ENCODE peak calls at places on chromosomes 5 and 9, in eight cellular contexts. P is uterus, S is neural progenitor cell, M is astrocyte, D is H9, X is colonic mucosa, Q is IMR-90, E is testis. B is an unnamed sample. For H3K27me3, the result is how much of the 10 kb centered on the place peaks cover.

GRCh38 chr5:72654231-72654630 is 147.0 kb upstream of the ZNF366 start:
- DNase-seq in P (no peak), S (no peak), M (no peak), D (no peak), X (no peak), Q (no peak), E (no peak), B (peak)

GRCh38 chr5:134125195-134126015 is 10.9 kb downstream of the TCF7 start:
- DNase-seq in P (peak), S (no peak), M (peak), D (no peak), X (no peak), Q (peak), E (peak), B (no peak)

GRCh38 chr5:179279347-179280094 is 65.7 kb downstream of the ADAMTS2 start:
- DNase-seq in P (no peak), S (no peak), M (no peak), D (no peak), X (no peak), Q (no peak), E (no peak), B (no peak)

GRCh38 chr9:91711755-91712591 is 238.1 kb downstream of the ROR2 start:
- DNase-seq in P (no peak), S (no peak), M (peak), D (no peak), X (no peak), Q (peak), E (peak), B (no peak)

GRCh38 chr5:152271420-152271819 is 133.7 kb downstream of the NMUR2 start:
- DNase-seq in P (no peak), S (peak), M (no peak), D (peak), X (no peak), Q (no peak), E (peak), B (peak)

GRCh38 chr5:32780508-32780919 is 69.4 kb downstream of the NPR3 start:
- DNase-seq in P (no peak), S (no peak), M (peak), D (no peak), X (no peak), Q (peak), E (no peak), B (no peak)

GRCh38 chr9:133669402-133669801 is 33.2 kb downstream of the DBH start:
- DNase-seq in P (no peak), S (no peak), M (no peak), D (no peak), X (no peak), Q (no peak), E (no peak), B (no peak)

GRCh38 chr5:175680020-175680419 is 22.1 kb downstream of the HRH2 start:
- DNase-seq in P (no peak), S (no peak), M (no peak), D (no peak), X (no peak), Q (no peak), E (no peak), B (no peak)

GRCh38 chr5:176784218-176785165 is 25.9 kb upstream of the UNC5A start:
- DNase-seq in P (no peak), S (no peak), M (peak), D (peak), X (no peak), Q (peak), E (no peak), B (peak)

GRCh38 chr9:105694848-105695581 is 674 bp downstream of the TMEM38B start:
- DNase-seq in P (peak), S (peak), M (peak), D (peak), X (peak), Q (peak), E (peak), B (peak)

GRCh38 chr5:141508808-141509611 is 20.1 kb downstream of the PCDHGC5 start:
- DNase-seq in P (peak), S (peak), M (peak), D (peak), X (no peak), Q (peak), E (no peak), B (peak)

GRCh38 chr9:70315389-70315788 is 56.6 kb downstream of the SMC5 start:
- DNase-seq in P (no peak), S (no peak), M (peak), D (no peak), X (no peak), Q (peak), E (no peak), B (no peak)

GRCh38 chr9:105502276-105502675 is 54.4 kb downstream of the FSD1L start:
- DNase-seq in P (no peak), S (no peak), M (no peak), D (no peak), X (no peak), Q (peak), E (no peak), B (no peak)

GRCh38 chr9:107064378-107064777 is 201.4 kb downstream of the ZNF462 start:
- DNase-seq in P (no peak), S (no peak), M (no peak), D (no peak), X (no peak), Q (no peak), E (no peak), B (no peak)

GRCh38 chr5:158953929-158954534 is 145.7 kb downstream of the EBF1 start:
- DNase-seq in P (no peak), S (no peak), M (no peak), D (no peak), X (no peak), Q (no peak), E (no peak), B (no peak)
- H3K27me3 ChIP-seq in P (under half), S (half or more), M (under half), D (under half), X (under half), Q (under half), E (under half), B (under half)

DNA sequence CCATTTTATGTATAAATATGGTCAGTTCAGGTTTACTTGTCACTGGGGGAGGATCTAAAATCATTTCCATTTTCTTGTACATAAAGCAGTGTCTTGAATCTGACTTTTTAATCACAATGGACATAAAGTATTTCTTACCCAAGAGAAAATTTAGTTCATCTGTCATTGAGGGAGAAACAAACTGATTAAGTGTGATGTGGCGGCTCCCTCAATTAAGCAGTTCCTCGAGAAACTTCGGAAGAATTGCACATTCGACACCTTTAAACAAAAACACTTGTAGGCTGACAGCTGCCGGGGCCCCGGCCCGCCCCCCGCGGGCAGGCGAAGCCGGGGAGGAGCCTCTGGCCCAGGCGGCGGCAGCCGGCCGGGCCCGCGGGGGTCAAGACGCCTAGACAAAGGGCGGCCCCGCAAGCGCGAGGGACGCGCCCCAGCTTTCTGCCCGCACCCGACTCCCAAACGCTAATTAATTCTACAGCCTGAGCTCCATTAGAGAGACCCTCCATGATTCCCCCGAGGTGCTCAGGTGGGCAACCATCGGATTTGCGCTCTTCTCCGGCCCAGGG is 798 bp downstream of the TRIM36 start:
- DNase-seq in P (no peak), S (peak), M (no peak), D (peak), X (peak), Q (no peak), E (no peak), B (peak)
- H3K27me3 ChIP-seq in P (under half), S (under half), M (under half), D (under half), X (under half), Q (under half), E (under half), B (under half)

GRCh38 chr5:136195971-136196577 is 3.1 kb upstream of the SMIM32 start:
- DNase-seq in P (no peak), S (no peak), M (peak), D (no peak), X (peak), Q (no peak), E (no peak), B (no peak)
- H3K27me3 ChIP-seq in P (under half), S (under half), M (under half), D (half or more), X (under half), Q (half or more), E (under half), B (under half)

DNA sequence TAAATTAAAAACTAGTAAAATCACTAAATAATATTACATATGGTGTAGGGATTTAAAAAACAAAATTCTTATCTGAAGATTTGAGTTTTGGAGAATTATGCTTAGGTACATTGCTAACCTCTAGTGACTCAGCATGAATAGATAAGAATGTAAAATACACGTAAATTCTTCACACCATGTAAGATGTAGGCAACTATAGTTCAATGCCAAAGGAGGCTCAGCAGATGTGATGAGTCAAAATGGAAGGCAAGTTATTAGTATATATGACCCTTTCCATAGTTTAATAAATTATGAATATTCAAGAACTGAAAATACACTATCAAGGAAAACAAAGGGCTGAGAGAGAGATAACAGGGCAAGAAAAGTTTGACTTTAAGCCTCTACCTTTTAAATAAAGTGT is 79.0 kb downstream of the MRPS30 start:
- DNase-seq in P (no peak), S (no peak), M (no peak), D (no peak), X (no peak), Q (no peak), E (no peak), B (no peak)
- H3K27me3 ChIP-seq in P (under half), S (under half), M (under half), D (under half), X (under half), Q (under half), E (under half), B (under half)

B was measured in WERI-Rb-1.